ENCODE peak calls at places on chromosomes 1 and 21, in six cellular contexts. R is retinal pigment epithelial cell, P is right lobe of liver, J is left lung, F is tibial artery, U is cardiac fibroblast. W is an unnamed sample.

GRCh38 chr1:193058529-193059281 is 455 bp downstream of the UCHL5 start:
- DNase-seq in U (peak; percentile 59), P (peak; percentile 59), R (no peak), F (peak; percentile 30), J (peak; percentile 78), W (peak; percentile 65)

GRCh38 chr1:203626910-203627246 is 246 bp downstream of the ATP2B4 start:
- DNase-seq in P (no peak), J (peak; percentile 77), F (peak; percentile 58), R (no peak), U (no peak), W (no peak)

GRCh38 chr1:154869351-154870116 is 547 bp downstream of the KCNN3 start:
- DNase-seq in F (no peak), U (peak; percentile 34), R (no peak), J (no peak), P (peak; percentile 49), W (no peak)

GRCh38 chr1:16011936-16012589 is 5.8 kb downstream of the HSPB7 start:
- DNase-seq in F (no peak), P (peak; percentile 2), J (no peak), U (no peak), R (no peak), W (no peak)

GRCh38 chr1:8238141-8239038 is 79.5 kb upstream of the SLC45A1 start:
- DNase-seq in P (no peak), R (no peak), U (peak; percentile 99), F (no peak), J (no peak), W (peak; percentile 90)

GRCh38 chr1:224687465-224687864 is 71.3 kb downstream of the CNIH3 start:
- DNase-seq in P (no peak), F (no peak), R (no peak), U (no peak), J (no peak), W (no peak)

GRCh38 chr1:27179373-27179772 is 24.4 kb upstream of the SLC9A1 start:
- DNase-seq in P (no peak), U (peak; percentile 51), F (no peak), R (no peak), J (no peak), W (peak; percentile 42)

GRCh38 chr1:32496127-32496526 is 31.3 kb downstream of the ZBTB8B start:
- DNase-seq in J (no peak), R (no peak), F (no peak), U (peak; percentile 80), P (no peak), W (peak; percentile 66)

GRCh38 chr1:170012920-170013319 is 61.6 kb downstream of the KIFAP3 start:
- DNase-seq in U (no peak), F (no peak), R (no peak), J (no peak), P (no peak), W (no peak)

GRCh38 chr1:167109125-167109524 is 15.2 kb downstream of the STYXL2 start:
- DNase-seq in P (no peak), U (no peak), R (no peak), J (no peak), F (no peak), W (no peak)

GRCh38 chr21:44568667-44569556 is 4.6 kb upstream of the KRTAP10-4 start:
- DNase-seq in F (no peak), P (no peak), R (no peak), U (no peak), J (peak; percentile 47), W (no peak)

GRCh38 chr1:157163273-157164127 is 25.3 kb upstream of the ETV3 start:
- DNase-seq in R (no peak), F (peak; percentile 43), P (peak; percentile 71), J (peak; percentile 86), U (peak; percentile 62), W (peak; percentile 50)

GRCh38 chr1:182677393-182678098 is 6.8 kb downstream of the RGS8 start:
- DNase-seq in U (no peak), R (no peak), F (no peak), J (no peak), P (no peak), W (no peak)

GRCh38 chr1:9593492-9594465 is 5.1 kb downstream of the TMEM201 start:
- DNase-seq in P (peak; percentile 59), F (peak; percentile 59), R (peak; percentile 93), U (peak; percentile 74), J (peak; percentile 81), W (peak; percentile 64)

GRCh38 chr1:50060279-50060678 is 36.5 kb upstream of the AGBL4 start:
- DNase-seq in P (no peak), U (no peak), F (no peak), R (no peak), J (no peak), W (no peak)

GRCh38 chr1:25549273-25550154 is 6.1 kb downstream of the LDLRAP1 start:
- DNase-seq in P (no peak), F (no peak), R (no peak), J (peak; percentile 76), U (peak; percentile 62), W (peak; percentile 75)

GRCh38 chr1:112700290-112701226 is 6.4 kb downstream of the RHOC start:
- DNase-seq in R (peak; percentile 78), F (peak; percentile 98), U (peak; percentile 97), J (peak; percentile 87), P (peak; percentile 95), W (peak; percentile 97)

GRCh38 chr1:112702067-112702395 is 4.9 kb downstream of the RHOC start:
- DNase-seq in F (peak; percentile 16), P (no peak), J (no peak), U (no peak), R (no peak), W (peak; percentile 5)

GRCh38 chr1:112702420-112703261 is 4.3 kb downstream of the RHOC start:
- DNase-seq in J (no peak), U (no peak), P (no peak), R (no peak), F (peak; percentile 10), W (no peak)

GRCh38 chr1:112699425-112700144 is 7.3 kb downstream of the RHOC start:
- DNase-seq in R (no peak), U (no peak), J (no peak), P (no peak), F (peak; percentile 7), W (no peak)

GRCh38 chr1:112701227-112702066 is 5.5 kb downstream of the RHOC start:
- DNase-seq in J (no peak), P (no peak), F (peak; percentile 19), R (no peak), U (no peak), W (no peak)
- H3K4me3 ChIP-seq in J (no peak overlapping the region), P (no peak overlapping the region), F (no peak overlapping the region), R (no peak overlapping the region), U (no peak overlapping the region), W (no peak overlapping the region)

GRCh38 chr1:55064071-55064581 is 24.8 kb downstream of the PCSK9 start:
- DNase-seq in U (peak; percentile 12), R (no peak), P (no peak), J (no peak), F (no peak), W (peak; percentile 20)
- TF ChIP-seq CTCF in U (peak; percentile 5), R (no peak), P (no peak), J (no peak), F (no peak), W (no peak)

DNA sequence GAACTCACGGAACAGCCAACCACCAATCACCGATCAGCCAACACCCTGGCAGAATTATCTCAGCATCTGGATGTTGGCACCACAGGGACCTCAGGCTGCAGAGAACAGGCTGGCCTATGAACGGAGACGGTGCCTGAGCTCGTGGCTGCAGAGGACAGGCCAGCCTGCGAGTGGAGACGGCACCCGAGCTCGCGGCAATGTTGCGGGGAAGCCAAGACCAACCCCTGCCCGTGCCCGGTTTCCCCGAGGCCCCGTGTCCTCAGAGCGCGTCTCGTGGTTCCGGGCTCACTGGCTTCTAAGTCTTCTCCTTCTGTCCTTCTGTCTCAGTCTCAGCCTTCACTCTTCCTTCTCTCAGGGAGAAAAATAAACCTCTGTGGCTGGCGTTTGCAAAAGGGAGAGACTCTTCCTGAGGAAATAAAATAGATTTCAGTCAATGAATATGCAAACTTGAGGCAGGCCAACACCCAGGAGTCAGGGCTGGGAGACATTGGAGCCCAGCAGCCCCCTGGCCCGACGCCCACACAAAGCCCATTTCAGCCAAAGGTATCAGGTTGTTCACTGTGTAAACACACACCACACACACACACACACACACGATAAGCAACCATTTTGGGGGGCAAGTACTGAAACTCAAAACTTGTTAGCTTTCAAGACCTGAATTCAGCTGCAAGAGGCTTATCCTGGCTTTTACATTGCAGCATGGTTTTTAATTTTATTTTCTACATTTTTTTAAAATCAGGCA is 67.7 kb downstream of the SIK1 start:
- DNase-seq in R (no peak), U (no peak), P (no peak), J (peak; percentile 66), F (no peak), W (no peak)
- H3K4me3 ChIP-seq in R (no peak overlapping the region), U (no peak overlapping the region), P (no peak overlapping the region), J (no peak overlapping the region), F (no peak overlapping the region), W (no peak overlapping the region)

GRCh38 chr1:173476664-173477285 is 360 bp upstream of the PRDX6 start:
- DNase-seq in U (peak; percentile 83), F (peak; percentile 92), P (peak; percentile 97), J (peak; percentile 97), R (no peak), W (peak; percentile 89)

GRCh38 chr1:173478099-173478555 is 992 bp downstream of the PRDX6 start:
- DNase-seq in P (peak; percentile 76), J (no peak), U (peak; percentile 83), R (no peak), F (peak; percentile 77), W (peak; percentile 84)

GRCh38 chr1:173475564-173476196 is 1.5 kb upstream of the PRDX6 start:
- DNase-seq in P (no peak), U (peak; percentile 84), R (no peak), J (no peak), F (no peak), W (peak; percentile 84)

GRCh38 chr1:173476197-173476663 is 905 bp upstream of the PRDX6 start:
- DNase-seq in F (no peak), U (no peak), J (no peak), R (no peak), P (no peak), W (no peak)

DNA sequence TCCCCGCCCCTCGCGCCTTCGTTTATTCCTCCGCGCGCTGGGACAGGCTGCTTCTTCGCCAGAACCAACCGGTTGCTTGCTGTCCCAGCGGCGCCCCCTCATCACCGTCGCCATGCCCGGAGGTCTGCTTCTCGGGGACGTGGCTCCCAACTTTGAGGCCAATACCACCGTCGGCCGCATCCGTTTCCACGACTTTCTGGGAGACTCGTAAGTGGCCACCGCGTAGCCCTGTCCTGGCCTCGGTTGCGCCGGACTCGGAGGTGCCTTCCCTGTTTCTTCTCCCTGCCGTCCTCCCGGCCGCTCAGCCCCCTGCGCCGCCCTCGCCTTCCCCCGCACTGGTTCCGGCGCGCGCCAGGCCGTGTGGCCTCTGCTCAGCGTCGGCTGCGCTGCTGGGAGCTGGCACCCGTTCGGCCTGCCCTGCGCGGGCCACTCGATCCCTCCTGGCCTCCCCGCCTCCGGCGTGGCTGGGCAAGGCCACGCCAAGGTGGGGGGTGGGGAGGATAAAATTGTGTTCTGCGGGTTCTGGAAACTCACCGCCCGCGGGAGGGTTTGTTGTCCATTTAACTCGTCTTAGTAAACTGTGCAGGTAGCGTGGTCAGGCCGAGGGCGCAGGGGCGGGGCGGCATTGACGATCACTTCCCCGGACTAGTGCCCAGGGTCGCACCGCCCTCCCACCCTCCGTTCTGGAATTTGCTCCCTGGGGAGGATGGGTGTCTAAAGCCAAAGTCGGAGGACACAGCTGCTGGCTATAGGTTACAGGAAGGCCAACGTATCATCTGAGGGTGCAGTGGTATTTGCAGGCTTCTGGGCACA is at the start of gene PRDX6:
- DNase-seq in F (peak; percentile 90), R (no peak), J (peak; percentile 93), U (peak; percentile 81), P (peak; percentile 83), W (peak; percentile 86)
- TF ChIP-seq CTCF in F (peak; percentile 12), R (no peak), J (no peak), U (no peak), P (no peak), W (no peak)